ENCODE peak calls at places on chromosome 9, in five cellular contexts. One of them, this sample, is unnamed.

GRCh38 chr9:959914-960313 is 16.5 kb upstream of the DMRT3 start:
- DNase-seq in SK-N-SH: no peak
- DNase-seq in CD4-positive, CD25-positive, alpha-beta regulatory T cell: no peak
- DNase-seq in H1: no peak
- DNase-seq in heart left ventricle: no peak
- DNase-seq in this sample: no peak

GRCh38 chr9:27086818-27087680 is 22.0 kb upstream of the TEK start:
- DNase-seq in SK-N-SH: no peak
- DNase-seq in CD4-positive, CD25-positive, alpha-beta regulatory T cell: no peak
- DNase-seq in H1: no peak
- DNase-seq in heart left ventricle: no peak
- DNase-seq in this sample: no peak

GRCh38 chr9:111572945-111573604 is 26.4 kb downstream of the PTGR1 start:
- DNase-seq in SK-N-SH: no peak
- DNase-seq in CD4-positive, CD25-positive, alpha-beta regulatory T cell: no peak
- DNase-seq in H1: no peak
- DNase-seq in heart left ventricle: peak
- DNase-seq in this sample: peak

GRCh38 chr9:113876806-113877236 is 712 bp downstream of the ZNF618 start:
- DNase-seq in SK-N-SH: no peak
- DNase-seq in CD4-positive, CD25-positive, alpha-beta regulatory T cell: no peak
- DNase-seq in H1: no peak
- DNase-seq in heart left ventricle: no peak
- DNase-seq in this sample: peak

GRCh38 chr9:699396-699795 is 142.1 kb upstream of the DMRT1 start:
- DNase-seq in SK-N-SH: no peak
- DNase-seq in CD4-positive, CD25-positive, alpha-beta regulatory T cell: no peak
- DNase-seq in H1: no peak
- DNase-seq in heart left ventricle: no peak
- DNase-seq in this sample: no peak

GRCh38 chr9:88535932-88536324 is 950 bp downstream of the NXNL2 start:
- DNase-seq in SK-N-SH: no peak
- DNase-seq in CD4-positive, CD25-positive, alpha-beta regulatory T cell: no peak
- DNase-seq in H1: no peak
- DNase-seq in heart left ventricle: no peak
- DNase-seq in this sample: no peak

GRCh38 chr9:106920701-106921283 is 57.8 kb downstream of the ZNF462 start:
- DNase-seq in SK-N-SH: no peak
- DNase-seq in CD4-positive, CD25-positive, alpha-beta regulatory T cell: no peak
- DNase-seq in H1: no peak
- DNase-seq in heart left ventricle: no peak
- DNase-seq in this sample: no peak

GRCh38 chr9:127898433-127899199 is 787 bp downstream of the ST6GALNAC6 start:
- DNase-seq in SK-N-SH: peak
- DNase-seq in CD4-positive, CD25-positive, alpha-beta regulatory T cell: no peak
- DNase-seq in H1: no peak
- DNase-seq in heart left ventricle: no peak
- DNase-seq in this sample: no peak

GRCh38 chr9:122190597-122191381 is 31.1 kb downstream of the MORN5 start:
- DNase-seq in SK-N-SH: no peak
- DNase-seq in CD4-positive, CD25-positive, alpha-beta regulatory T cell: no peak
- DNase-seq in H1: no peak
- DNase-seq in heart left ventricle: no peak
- DNase-seq in this sample: no peak

GRCh38 chr9:942805-943580 is 33.5 kb upstream of the DMRT3 start:
- DNase-seq in SK-N-SH: no peak
- DNase-seq in CD4-positive, CD25-positive, alpha-beta regulatory T cell: no peak
- DNase-seq in H1: no peak
- DNase-seq in heart left ventricle: no peak
- DNase-seq in this sample: no peak

GRCh38 chr9:126380447-126380846 is 53.8 kb downstream of the MVB12B start:
- DNase-seq in SK-N-SH: no peak
- DNase-seq in CD4-positive, CD25-positive, alpha-beta regulatory T cell: no peak
- DNase-seq in H1: no peak
- DNase-seq in heart left ventricle: no peak
- DNase-seq in this sample: no peak

GRCh38 chr9:86200599-86201162 is 58.8 kb downstream of the C9orf153 start:
- DNase-seq in SK-N-SH: no peak
- DNase-seq in CD4-positive, CD25-positive, alpha-beta regulatory T cell: no peak
- DNase-seq in H1: no peak
- DNase-seq in heart left ventricle: no peak
- DNase-seq in this sample: no peak

GRCh38 chr9:37248651-37249163 is 128.3 kb downstream of the ZCCHC7 start:
- DNase-seq in SK-N-SH: no peak
- DNase-seq in CD4-positive, CD25-positive, alpha-beta regulatory T cell: no peak
- DNase-seq in H1: no peak
- DNase-seq in heart left ventricle: no peak
- DNase-seq in this sample: no peak

GRCh38 chr9:69933445-69933844 is 110.2 kb upstream of the MAMDC2 start:
- DNase-seq in SK-N-SH: no peak
- DNase-seq in CD4-positive, CD25-positive, alpha-beta regulatory T cell: no peak
- DNase-seq in H1: no peak
- DNase-seq in heart left ventricle: no peak
- DNase-seq in this sample: no peak
- H3K27ac ChIP-seq in SK-N-SH: no peak
- H3K27ac ChIP-seq in CD4-positive, CD25-positive, alpha-beta regulatory T cell: no peak
- H3K27ac ChIP-seq in H1: no peak
- H3K27ac ChIP-seq in heart left ventricle: no peak
- H3K27ac ChIP-seq in this sample: no peak

GRCh38 chr9:92547356-92547755 is 11.6 kb upstream of the ECM2 start:
- DNase-seq in SK-N-SH: no peak
- DNase-seq in CD4-positive, CD25-positive, alpha-beta regulatory T cell: no peak
- DNase-seq in H1: no peak
- DNase-seq in heart left ventricle: no peak
- DNase-seq in this sample: no peak
- H3K27ac ChIP-seq in SK-N-SH: no peak
- H3K27ac ChIP-seq in CD4-positive, CD25-positive, alpha-beta regulatory T cell: no peak
- H3K27ac ChIP-seq in H1: no peak
- H3K27ac ChIP-seq in heart left ventricle: no peak
- H3K27ac ChIP-seq in this sample: no peak

GRCh38 chr9:136078025-136078424 is 17.1 kb downstream of the NACC2 start:
- DNase-seq in SK-N-SH: peak
- DNase-seq in CD4-positive, CD25-positive, alpha-beta regulatory T cell: no peak
- DNase-seq in H1: no peak
- DNase-seq in heart left ventricle: no peak
- DNase-seq in this sample: no peak

GRCh38 chr9:136075881-136076678 is 19.0 kb downstream of the NACC2 start:
- DNase-seq in SK-N-SH: no peak
- DNase-seq in CD4-positive, CD25-positive, alpha-beta regulatory T cell: no peak
- DNase-seq in H1: no peak
- DNase-seq in heart left ventricle: no peak
- DNase-seq in this sample: no peak

GRCh38 chr9:136077491-136077890 is 17.6 kb downstream of the NACC2 start:
- DNase-seq in SK-N-SH: peak
- DNase-seq in CD4-positive, CD25-positive, alpha-beta regulatory T cell: no peak
- DNase-seq in H1: no peak
- DNase-seq in heart left ventricle: no peak
- DNase-seq in this sample: no peak

GRCh38 chr9:136074706-136075105 is 20.4 kb downstream of the NACC2 start:
- DNase-seq in SK-N-SH: peak
- DNase-seq in CD4-positive, CD25-positive, alpha-beta regulatory T cell: no peak
- DNase-seq in H1: peak
- DNase-seq in heart left ventricle: no peak
- DNase-seq in this sample: no peak

GRCh38 chr9:136075134-136075841 is 19.8 kb downstream of the NACC2 start:
- DNase-seq in SK-N-SH: peak
- DNase-seq in CD4-positive, CD25-positive, alpha-beta regulatory T cell: no peak
- DNase-seq in H1: peak
- DNase-seq in heart left ventricle: no peak
- DNase-seq in this sample: no peak
- H3K27ac ChIP-seq in SK-N-SH: no peak
- H3K27ac ChIP-seq in CD4-positive, CD25-positive, alpha-beta regulatory T cell: no peak
- H3K27ac ChIP-seq in H1: no peak
- H3K27ac ChIP-seq in heart left ventricle: no peak
- H3K27ac ChIP-seq in this sample: no peak

DNA sequence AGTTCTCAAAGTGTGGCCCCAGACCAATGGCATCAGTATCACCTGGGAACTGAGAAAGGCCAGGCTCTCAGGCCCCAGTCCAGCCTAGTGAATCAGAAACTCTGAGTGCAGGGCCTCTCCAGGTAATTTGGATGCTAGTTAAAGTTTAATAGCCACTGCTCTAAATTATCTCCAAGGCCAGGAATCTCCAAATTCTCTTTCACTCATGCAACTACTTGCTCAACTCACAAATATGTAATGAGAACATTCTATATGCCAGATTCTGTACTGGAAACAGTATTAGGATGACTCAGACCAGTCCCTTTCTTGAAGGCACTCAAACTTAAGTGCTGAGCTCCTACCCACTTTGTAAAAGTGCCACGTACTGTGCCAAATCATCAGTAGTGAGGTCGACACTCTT is 84.6 kb downstream of the PAPPA start:
- DNase-seq in SK-N-SH: no peak
- DNase-seq in CD4-positive, CD25-positive, alpha-beta regulatory T cell: no peak
- DNase-seq in H1: no peak
- DNase-seq in heart left ventricle: no peak
- DNase-seq in this sample: no peak
- H3K27ac ChIP-seq in SK-N-SH: peak
- H3K27ac ChIP-seq in CD4-positive, CD25-positive, alpha-beta regulatory T cell: no peak
- H3K27ac ChIP-seq in H1: no peak
- H3K27ac ChIP-seq in heart left ventricle: no peak
- H3K27ac ChIP-seq in this sample: no peak